ENCODE peak calls at places on chromosomes 16 and 17, in five cellular contexts. Z is H54; J is D341Med; H is CD4-positive, alpha-beta T cell; G is WTC11. V is an unnamed sample.

GRCh38 chr17:14745541-14745940 is 444.7 kb downstream of the HS3ST3B1 start:
- DNase-seq in Z (no peak), J (no peak), H (no peak), G (no peak), V (no peak)

GRCh38 chr16:81096715-81097208 is 567 bp upstream of the GCSH start:
- DNase-seq in Z (no peak), J (no peak), H (no peak), G (no peak), V (no peak)

GRCh38 chr16:63217011-63217410 is 1180.8 kb upstream of the CDH8 start:
- DNase-seq in Z (no peak), J (no peak), H (no peak), G (no peak), V (no peak)

GRCh38 chr16:50302472-50303005 is 36.2 kb downstream of the ADCY7 start:
- DNase-seq in Z (no peak), J (no peak), H (no peak), G (no peak), V (no peak)

GRCh38 chr17:82528484-82529265 is 9.1 kb downstream of the FOXK2 start:
- DNase-seq in Z (peak), J (peak), H (no peak), G (no peak), V (peak)

GRCh38 chr17:55416000-55416399 is 5.6 kb downstream of the MMD start:
- DNase-seq in Z (no peak), J (no peak), H (no peak), G (no peak), V (no peak)

GRCh38 chr16:2752850-2753522 is 548 bp downstream of the SRRM2 start:
- DNase-seq in Z (peak), J (peak), H (no peak), G (no peak), V (peak)

GRCh38 chr17:48310748-48311213 is 119.2 kb downstream of the SKAP1 start:
- DNase-seq in Z (no peak), J (peak), H (no peak), G (peak), V (no peak)

GRCh38 chr16:30997000-30997886 is 12.2 kb downstream of the HSD3B7 start:
- DNase-seq in Z (peak), J (no peak), H (peak), G (peak), V (peak)

GRCh38 chr16:67967956-67968439 is 439 bp downstream of the SLC12A4 start:
- DNase-seq in Z (peak), J (peak), H (no peak), G (peak), V (no peak)

GRCh38 chr17:68133370-68134045 is 98.0 kb downstream of the KPNA2 start:
- DNase-seq in Z (no peak), J (no peak), H (no peak), G (peak), V (no peak)

GRCh38 chr16:58491-59439 is 5.1 kb downstream of the SNRNP25 start:
- DNase-seq in Z (no peak), J (no peak), H (no peak), G (no peak), V (no peak)

GRCh38 chr17:10021239-10021638 is 116.2 kb upstream of the RCVRN start:
- DNase-seq in Z (no peak), J (no peak), H (no peak), G (no peak), V (no peak)

GRCh38 chr16:52254753-52255152 is 292.2 kb downstream of the TOX3 start:
- DNase-seq in Z (no peak), J (no peak), H (no peak), G (no peak), V (no peak)

GRCh38 chr17:5282639-5283217 is 644 bp downstream of the RABEP1 start:
- DNase-seq in Z (no peak), J (no peak), H (peak), G (peak), V (no peak)

GRCh38 chr17:3639981-3640596 is 3.5 kb downstream of the CTNS start:
- DNase-seq in Z (no peak), J (no peak), H (no peak), G (no peak), V (no peak)

GRCh38 chr17:19579192-19579668 is 45.6 kb downstream of the SLC47A1 start:
- DNase-seq in Z (no peak), J (no peak), H (no peak), G (peak), V (no peak)

GRCh38 chr16:87924937-87925670 is 11.2 kb downstream of the CA5A start:
- DNase-seq in Z (no peak), J (peak), H (no peak), G (no peak), V (no peak)

GRCh38 chr16:89453662-89454321 is 36.6 kb downstream of the ANKRD11 start:
- DNase-seq in Z (no peak), J (no peak), H (no peak), G (no peak), V (no peak)

GRCh38 chr17:51166987-51167931 is 1.0 kb downstream of the NME2 start:
- DNase-seq in Z (peak), J (peak), H (peak), G (peak), V (peak)